ENCODE peak calls at places on chromosomes 6 and 20, in six cellular contexts. F is GF-D8; C is anterior cingulate cortex; J is stimulated activated CD8-positive, alpha-beta memory T cell treated with anti-CD3 and anti-CD28 coated beads, Interleukin-7, amount 100 ng/mL, for 1 hour; H is NCI-H2107; R is activated T-helper 1 cell treated with anti-CD3 and anti-CD28 coated beads, Interleukin-2, amount 50 U/mL, for 16 hours. K is an unnamed sample.

GRCh38 chr6:140401666-140402255 is 1027.3 kb upstream of the CITED2 start:
- DNase-seq in R (no peak), C (no peak), H (no peak), J (no peak), F (no peak), K (no peak)

GRCh38 chr6:45174045-45174444 is 154.1 kb upstream of the RUNX2 start:
- DNase-seq in F (no peak), R (no peak), H (no peak), J (no peak), C (no peak), K (no peak)

GRCh38 chr20:16580127-16580526 is 6.9 kb upstream of the KIF16B start:
- DNase-seq in F (no peak), C (no peak), R (no peak), H (no peak), J (no peak), K (no peak)

GRCh38 chr6:36874016-36874442 is 574 bp downstream of the PPIL1 start:
- DNase-seq in C (no peak), R (no peak), H (no peak), F (no peak), J (no peak), K (no peak)

GRCh38 chr20:46642265-46642942 is 8.9 kb downstream of the SLC13A3 start:
- DNase-seq in C (no peak), H (no peak), F (no peak), J (no peak), R (no peak), K (no peak)

GRCh38 chr6:130366011-130366963 is at the start of gene TMEM200A:
- DNase-seq in H (no peak), C (no peak), F (no peak), R (peak), J (no peak), K (no peak)

GRCh38 chr20:62010551-62011402 is 54.9 kb downstream of the TAF4 start:
- DNase-seq in H (no peak), J (peak), F (no peak), R (peak), C (peak), K (no peak)

GRCh38 chr20:51360451-51361230 is 181.9 kb downstream of the NFATC2 start:
- DNase-seq in F (no peak), R (no peak), C (no peak), H (no peak), J (no peak), K (no peak)

GRCh38 chr6:159002432-159003160 is 2.6 kb upstream of the RSPH3 start:
- DNase-seq in C (no peak), R (no peak), F (no peak), H (no peak), J (no peak), K (no peak)

GRCh38 chr6:42411431-42411830 is 40.3 kb downstream of the TRERF1 start:
- DNase-seq in H (no peak), J (no peak), F (no peak), R (no peak), C (no peak), K (no peak)

GRCh38 chr20:2596673-2597279 is 55.7 kb upstream of the NOP56 start:
- DNase-seq in R (no peak), H (no peak), J (no peak), C (no peak), F (no peak), K (no peak)

GRCh38 chr6:106334646-106335448 is 9.3 kb upstream of the ATG5 start:
- DNase-seq in F (peak), C (no peak), R (peak), H (peak), J (no peak), K (no peak)

GRCh38 chr6:4372866-4373265 is 237.5 kb upstream of the ECI2 start:
- DNase-seq in R (no peak), C (no peak), J (no peak), F (no peak), H (no peak), K (no peak)

GRCh38 chr6:89999154-89999553 is 104.9 kb downstream of the GJA10 start:
- DNase-seq in R (no peak), C (no peak), H (peak), J (no peak), F (no peak), K (peak)

GRCh38 chr6:42025066-42025789 is 25.1 kb upstream of the TAF8 start:
- DNase-seq in F (no peak), J (no peak), H (no peak), R (no peak), C (no peak), K (no peak)

GRCh38 chr20:7936735-7937078 is 3.6 kb downstream of the HAO1 start:
- DNase-seq in J (no peak), C (no peak), H (no peak), R (no peak), F (no peak), K (no peak)

GRCh38 chr6:51459958-51460357 is 627.5 kb downstream of the PKHD1 start:
- DNase-seq in H (no peak), C (no peak), F (no peak), R (no peak), J (no peak), K (no peak)

GRCh38 chr6:166707045-166707444 is 80.0 kb upstream of the RPS6KA2 start:
- DNase-seq in H (peak), C (peak), J (no peak), F (no peak), R (no peak), K (no peak)

GRCh38 chr6:19838442-19839236 is 1.5 kb downstream of the ID4 start:
- DNase-seq in C (no peak), R (no peak), H (peak), J (no peak), F (no peak), K (peak)

GRCh38 chr6:141326426-141326825 is 806.3 kb upstream of the GJE1 start:
- DNase-seq in H (no peak), F (no peak), J (no peak), R (peak), C (no peak), K (no peak)

GRCh38 chr6:116206231-116206903 is 47.5 kb downstream of the TSPYL4 start:
- DNase-seq in H (no peak), J (no peak), C (no peak), R (no peak), F (peak), K (no peak)

GRCh38 chr6:46191961-46192360 is 21.2 kb upstream of the ENPP5 start:
- DNase-seq in J (no peak), F (no peak), R (no peak), C (no peak), H (no peak), K (no peak)

GRCh38 chr6:23656257-23656731 is 469.7 kb upstream of the NRSN1 start:
- DNase-seq in R (no peak), C (no peak), F (no peak), J (no peak), H (no peak), K (no peak)

GRCh38 chr20:3730803-3731370 is 1.6 kb upstream of the HSPA12B start:
- DNase-seq in J (no peak), C (no peak), R (no peak), H (no peak), F (no peak), K (no peak)

GRCh38 chr6:2831392-2831791 is 10.3 kb downstream of the SERPINB1 start:
- DNase-seq in H (no peak), C (no peak), R (no peak), J (no peak), F (no peak), K (no peak)

GRCh38 chr6:138001750-138002349 is 105.4 kb downstream of the PERP start:
- DNase-seq in H (no peak), J (peak), C (no peak), R (peak), F (no peak), K (no peak)

GRCh38 chr20:32945710-32946221 is 58.5 kb downstream of the SUN5 start:
- DNase-seq in J (no peak), C (no peak), F (no peak), R (no peak), H (no peak), K (no peak)

GRCh38 chr6:125245523-125246264 is 56.1 kb downstream of the HDDC2 start:
- DNase-seq in J (no peak), H (no peak), R (no peak), C (no peak), F (no peak), K (no peak)

GRCh38 chr6:3244003-3244831 is 14.5 kb upstream of the PSMG4 start:
- DNase-seq in J (no peak), R (no peak), H (no peak), F (no peak), C (no peak), K (no peak)

GRCh38 chr6:19988555-19988954 is 151.4 kb downstream of the ID4 start:
- DNase-seq in J (no peak), C (no peak), H (no peak), F (no peak), R (no peak), K (no peak)

GRCh38 chr6:106048331-106048730 is 37.8 kb upstream of the PRDM1 start:
- DNase-seq in H (no peak), C (no peak), F (no peak), R (no peak), J (no peak), K (no peak)

GRCh38 chr20:40438161-40438835 is 250.7 kb downstream of the MAFB start:
- DNase-seq in J (no peak), H (no peak), F (no peak), C (no peak), R (no peak), K (no peak)

GRCh38 chr6:155828989-155829388 is 373.4 kb upstream of the NOX3 start:
- DNase-seq in F (no peak), H (no peak), R (no peak), C (no peak), J (no peak), K (no peak)

GRCh38 chr6:27854421-27854820 is 57.8 kb downstream of the OR2B2 start:
- DNase-seq in H (no peak), R (no peak), C (no peak), J (no peak), F (no peak), K (no peak)

K was measured in NCI-H187 treated with DMSO at 0.1 percent for 48 hours.